ENCODE peak calls at places on chromosomes 4 and X, in four cellular contexts. X is bronchial epithelial cell, O is progenitor cell of endocrine pancreas, E is endothelial cell. F is an unnamed sample.

GRCh38 chr4:57131849-57132745 is 21.9 kb upstream of the IGFBP7 start:
- DNase-seq in E (peak), X (peak), O (no peak), F (no peak)

GRCh38 chrX:20378291-20378920 is 111.7 kb upstream of the RPS6KA3 start:
- DNase-seq in E (no peak), O (no peak), X (peak), F (no peak)

GRCh38 chr4:17448689-17449088 is 63.2 kb downstream of the QDPR start:
- DNase-seq in X (peak), O (no peak), E (no peak), F (no peak)

GRCh38 chr4:151721466-151721865 is 39.3 kb downstream of the GATB start:
- DNase-seq in O (no peak), E (no peak), X (no peak), F (peak)

GRCh38 chr4:10584042-10584441 is 100.5 kb downstream of the CLNK start:
- DNase-seq in O (no peak), E (no peak), X (peak), F (no peak)

GRCh38 chr4:165190591-165191212 is 16.7 kb upstream of the KLHL2 start:
- DNase-seq in O (no peak), X (no peak), E (no peak), F (no peak)

GRCh38 chr4:174255790-174256189 is 27.7 kb downstream of the FBXO8 start:
- DNase-seq in E (no peak), O (no peak), X (no peak), F (no peak)

GRCh38 chr4:161916010-161916409 is 247.8 kb downstream of the FSTL5 start:
- DNase-seq in O (no peak), E (no peak), X (no peak), F (no peak)

GRCh38 chr4:29853843-29854242 is 866.3 kb upstream of the PCDH7 start:
- DNase-seq in X (no peak), E (no peak), O (no peak), F (no peak)

GRCh38 chr4:37882665-37883296 is 8.1 kb upstream of the TBC1D1 start:
- DNase-seq in X (peak), O (no peak), E (no peak), F (no peak)

GRCh38 chrX:117038918-117039440 is 576.2 kb upstream of the CT83 start:
- DNase-seq in E (no peak), O (no peak), X (no peak), F (no peak)

GRCh38 chrX:118221257-118221656 is 104.6 kb upstream of the KLHL13 start:
- DNase-seq in X (no peak), O (no peak), E (no peak), F (no peak)

GRCh38 chr4:149719806-149720205 is 95.8 kb downstream of the IQCM start:
- DNase-seq in X (no peak), E (no peak), O (no peak), F (no peak)

GRCh38 chrX:150348365-150348764 is 14.8 kb upstream of the MAMLD1 start:
- DNase-seq in E (no peak), O (no peak), X (no peak), F (no peak)

GRCh38 chr4:101345596-101346311 is 1.6 kb downstream of the PPP3CA start:
- DNase-seq in O (peak), E (peak), X (peak), F (peak)

DNA sequence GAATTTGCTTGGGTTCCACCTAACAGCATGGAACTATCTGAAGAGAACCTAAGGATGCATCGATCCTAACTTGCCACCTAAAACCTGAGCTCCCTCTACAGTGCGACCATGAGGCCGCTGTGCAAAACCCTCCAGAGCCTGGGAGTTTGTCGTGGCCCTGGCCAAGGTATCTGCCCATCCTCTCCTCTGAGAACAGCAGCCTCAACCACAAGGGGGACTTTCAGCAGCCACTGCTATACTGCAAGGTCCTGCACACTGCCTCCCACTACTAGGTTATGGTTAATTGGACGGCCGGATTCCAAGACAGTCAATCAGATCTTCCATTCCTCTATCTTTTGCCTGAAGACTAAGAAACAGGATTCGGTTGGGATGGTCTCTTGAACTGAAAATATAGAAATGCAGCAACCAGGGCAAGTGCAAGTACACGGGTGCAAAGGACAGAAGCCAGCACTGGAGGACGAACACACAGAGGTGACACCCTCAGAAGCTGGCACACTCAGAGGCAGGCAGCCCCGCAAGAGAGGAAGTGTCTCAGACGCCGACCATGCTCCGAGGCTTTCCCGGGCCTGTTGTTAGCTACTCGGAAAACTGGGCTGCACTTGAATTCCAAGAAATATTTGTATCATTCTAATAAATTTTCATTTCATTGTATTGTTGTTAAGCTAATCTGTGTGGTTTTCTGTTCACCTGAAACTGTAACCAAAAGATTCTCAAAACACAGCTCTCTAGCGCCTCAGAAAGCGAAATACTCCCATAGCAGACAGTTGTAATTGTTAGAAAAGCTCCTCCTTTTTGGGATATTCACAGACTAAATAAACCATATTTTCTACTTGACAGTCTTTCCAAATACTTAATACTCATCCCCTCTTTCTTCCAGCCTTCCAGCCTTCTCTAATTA is 63.3 kb downstream of the AFAP1 start:
- DNase-seq in E (peak), O (no peak), X (no peak), F (peak)
- TF ChIP-seq CTCF in E (no peak), O (peak), X (peak), F (peak)

GRCh38 chr4:172686021-172686420 is 482.6 kb upstream of the GALNT7 start:
- DNase-seq in O (no peak), X (no peak), E (no peak), F (no peak)
- TF ChIP-seq CTCF in O (no peak), X (no peak), E (no peak), F (no peak)

GRCh38 chr4:104330125-104330524 is 164.6 kb downstream of the CXXC4 start:
- DNase-seq in X (no peak), E (no peak), O (no peak), F (no peak)

DNA sequence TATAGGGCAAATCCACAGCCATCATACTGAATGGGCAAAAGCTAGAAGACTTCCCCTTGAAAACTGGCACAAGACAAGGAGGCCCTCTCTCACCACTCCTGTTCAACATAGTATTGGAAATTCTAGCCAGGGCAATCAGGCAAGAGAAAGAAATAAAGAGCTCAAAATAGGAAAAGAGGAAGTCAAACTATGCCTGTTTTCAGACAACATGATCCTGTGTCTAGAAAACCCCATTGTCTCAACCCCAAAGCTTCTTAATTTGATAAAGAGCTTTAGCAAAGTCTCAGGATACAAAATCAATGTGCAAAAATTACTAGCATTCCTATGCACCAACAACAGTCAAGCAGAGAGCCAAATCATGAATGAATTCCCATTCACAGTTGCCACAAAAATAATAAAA is 160.3 kb downstream of the CXXC4 start:
- DNase-seq in X (no peak), O (no peak), E (no peak), F (no peak)
- TF ChIP-seq CTCF in X (no peak), O (no peak), E (no peak), F (no peak)

GRCh38 chr4:136329042-136329662 is 1203.1 kb downstream of the PCDH18 start:
- DNase-seq in O (no peak), X (no peak), E (no peak), F (no peak)
- TF ChIP-seq CTCF in O (peak), X (no peak), E (peak), F (peak)

GRCh38 chrX:79096339-79096638 is 48.2 kb upstream of the GPR174 start:
- DNase-seq in O (no peak), X (no peak), E (no peak), F (no peak)

GRCh38 chrX:79089897-79090584 is 54.4 kb upstream of the GPR174 start:
- DNase-seq in X (no peak), O (no peak), E (no peak), F (no peak)

GRCh38 chrX:79095441-79096338 is 48.8 kb upstream of the GPR174 start:
- DNase-seq in X (no peak), O (no peak), E (no peak), F (no peak)

DNA sequence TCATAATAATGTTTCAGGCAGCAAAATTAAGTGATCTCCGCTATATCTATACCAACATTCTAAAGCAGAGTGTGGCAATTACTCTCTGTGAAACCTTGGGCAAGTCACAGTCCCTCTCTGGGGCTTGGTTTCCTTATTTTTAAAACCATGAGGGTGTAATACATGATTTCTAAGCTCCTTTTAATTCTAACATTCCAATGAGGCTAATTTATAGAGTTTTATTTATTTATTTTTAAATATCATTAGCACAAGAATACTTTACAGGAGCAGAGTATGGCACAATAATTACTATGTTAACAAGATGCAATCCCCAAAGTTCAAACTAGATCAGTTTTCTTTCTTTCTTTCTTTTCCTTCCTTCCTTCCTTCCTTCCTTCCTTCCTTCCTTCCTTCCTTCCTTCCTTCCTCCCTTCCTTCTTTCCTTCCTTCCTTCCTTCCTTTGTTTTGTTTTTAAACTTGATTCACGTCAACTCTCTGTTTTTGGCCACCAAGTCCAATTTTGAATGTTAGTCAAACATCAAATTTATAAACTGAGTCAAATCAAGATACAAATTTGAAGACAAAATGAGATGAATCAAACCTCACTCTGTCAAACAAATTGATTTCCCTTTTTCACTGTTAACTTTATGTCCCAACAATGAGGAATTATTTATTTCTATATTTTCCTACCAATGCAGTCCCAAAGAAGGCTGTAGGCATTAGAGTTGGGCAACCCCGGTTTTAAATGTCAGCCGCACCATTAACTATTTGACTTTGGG is 50.2 kb upstream of the GPR174 start:
- DNase-seq in X (no peak), O (no peak), E (no peak), F (no peak)
- TF ChIP-seq CTCF in X (no peak), O (no peak), E (no peak), F (no peak)

DNA sequence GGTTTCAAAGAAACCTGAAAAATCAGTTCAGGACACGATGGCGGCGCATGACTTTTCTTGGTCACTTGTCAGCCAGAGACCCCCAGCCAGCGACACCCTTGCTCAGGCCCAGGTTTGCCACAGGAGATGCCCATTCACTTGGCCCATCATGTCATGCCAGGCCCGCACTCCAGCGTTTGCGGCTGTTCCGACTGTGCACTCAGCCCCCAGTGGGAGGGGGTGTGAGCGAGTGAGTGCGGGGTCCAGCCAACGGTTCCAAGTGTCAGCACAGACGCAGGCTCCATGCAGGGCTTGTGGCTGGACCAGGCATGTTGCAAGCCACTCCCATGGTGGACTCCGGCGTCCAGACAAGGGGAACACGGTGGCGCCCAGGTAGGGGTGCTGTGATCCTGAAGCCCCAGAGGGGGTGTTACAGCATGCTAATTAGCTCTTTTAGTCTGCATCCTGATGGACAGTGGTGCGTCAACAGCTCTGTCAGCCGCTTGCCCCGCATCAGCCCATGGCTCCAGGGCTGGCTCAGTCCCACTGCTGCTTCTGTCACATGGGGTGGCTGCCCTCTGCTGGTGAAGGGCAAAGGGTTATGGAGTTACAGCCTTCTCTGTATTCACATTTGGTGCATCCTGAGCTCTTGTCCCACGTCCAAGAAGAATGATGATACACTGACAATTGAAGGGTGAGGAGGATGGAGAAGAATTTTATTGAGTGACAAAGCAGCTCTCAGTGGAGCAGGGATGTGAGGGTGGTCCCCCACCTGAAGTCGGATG is 3.7 kb upstream of the MAEA start:
- DNase-seq in X (no peak), O (no peak), E (no peak), F (no peak)
- TF ChIP-seq CTCF in X (peak), O (no peak), E (no peak), F (no peak)

GRCh38 chr4:169330095-169330494 is 59.3 kb upstream of the SH3RF1 start:
- DNase-seq in O (no peak), X (no peak), E (no peak), F (no peak)
- TF ChIP-seq CTCF in O (no peak), X (no peak), E (no peak), F (no peak)